ENCODE peak calls at places on chromosomes 11 and 22, in four cellular contexts. G is K562, W is HepG2, A is GM12878. Z is an unnamed sample.

GRCh38 chr11:72617080-72617744 is 57.0 kb downstream of the PDE2A start:
- DNase-seq in A (no peak), G (no peak), W (no peak), Z (no peak)

GRCh38 chr11:115758011-115758410 is 253.8 kb upstream of the CADM1 start:
- DNase-seq in W (no peak), A (no peak), G (no peak), Z (no peak)

GRCh38 chr11:98967005-98967404 is 53.7 kb upstream of the CNTN5 start:
- DNase-seq in W (no peak), G (no peak), A (no peak), Z (no peak)

GRCh38 chr11:19777032-19777341 is 64.3 kb downstream of the NAV2 start:
- DNase-seq in A (no peak), G (no peak), W (no peak), Z (peak)

GRCh38 chr11:103794262-103794661 is 242.2 kb upstream of the DDI1 start:
- DNase-seq in G (no peak), W (no peak), A (no peak), Z (no peak)

GRCh38 chr22:48192071-48192470 is 1429.6 kb downstream of the TBC1D22A start:
- DNase-seq in G (no peak), A (no peak), W (no peak), Z (no peak)

GRCh38 chr11:20451568-20451967 is 64.1 kb downstream of the PRMT3 start:
- DNase-seq in W (no peak), A (no peak), G (no peak), Z (no peak)

GRCh38 chr11:79019981-79020380 is 420.8 kb downstream of the TENM4 start:
- DNase-seq in W (no peak), G (no peak), A (no peak), Z (no peak)

GRCh38 chr11:124678416-124678815 is 4.7 kb downstream of the SPA17 start:
- DNase-seq in A (no peak), G (no peak), W (no peak), Z (no peak)

GRCh38 chr11:113274708-113275582 is 39.4 kb upstream of the TTC12 start:
- DNase-seq in W (no peak), G (peak), A (no peak), Z (peak)
- TF ChIP-seq FOXK2 in W (no peak), G (no peak), A (no peak), Z (no peak)

GRCh38 chr22:36320553-36320952 is 67.2 kb downstream of the MYH9 start:
- DNase-seq in A (no peak), G (no peak), W (no peak), Z (no peak)

GRCh38 chr22:36318442-36318841 is 65.5 kb downstream of the APOL1 start:
- DNase-seq in G (no peak), A (no peak), W (no peak), Z (no peak)

GRCh38 chr22:36321797-36322601 is 65.8 kb downstream of the MYH9 start:
- DNase-seq in G (no peak), A (no peak), W (no peak), Z (no peak)

GRCh38 chr22:36317658-36318271 is 64.8 kb downstream of the APOL1 start:
- DNase-seq in G (no peak), A (no peak), W (no peak), Z (no peak)

DNA sequence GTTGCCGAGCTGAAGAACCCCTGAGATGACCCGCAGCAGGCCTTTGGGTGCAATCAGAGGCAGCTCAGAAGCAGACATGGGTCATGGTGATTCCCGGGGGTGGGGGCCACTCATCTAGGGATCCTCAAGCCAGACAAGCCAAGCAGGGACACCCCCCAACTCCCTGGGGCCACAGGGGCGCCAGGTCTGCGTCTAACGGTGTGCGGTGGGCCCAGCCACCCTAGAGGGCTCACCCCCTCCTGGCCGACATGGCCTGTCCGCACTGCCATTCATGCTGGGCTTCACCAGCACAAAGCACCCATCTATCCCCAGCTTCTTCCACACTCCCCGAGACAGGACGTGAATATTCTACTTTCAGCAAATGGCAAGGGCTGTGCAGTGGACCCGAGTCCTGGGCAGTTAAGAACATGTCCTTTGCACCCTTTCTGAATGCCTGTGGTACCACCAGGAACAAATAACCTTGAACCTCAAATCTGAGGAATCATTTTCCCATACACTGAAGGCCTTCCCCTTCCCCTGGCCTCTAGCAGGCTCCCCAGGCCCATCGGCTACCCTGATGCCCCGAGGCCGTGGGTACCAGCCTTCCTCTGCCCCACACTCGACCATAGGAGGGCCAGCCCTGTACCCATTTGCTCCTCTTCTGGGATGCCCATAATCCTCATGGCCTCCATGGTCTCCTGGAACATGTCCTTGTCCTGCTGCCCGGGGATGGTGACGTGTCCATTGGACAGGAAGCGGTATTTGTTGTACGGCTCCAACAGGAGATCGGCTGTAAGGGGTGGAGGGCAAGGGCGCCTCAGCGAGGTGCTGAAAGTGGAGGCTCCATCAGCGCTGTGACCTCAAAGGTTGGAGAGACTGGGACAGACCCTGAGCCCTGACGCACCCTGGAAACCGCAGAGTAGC is 66.9 kb downstream of the APOL1 start:
- DNase-seq in A (no peak), W (no peak), G (no peak), Z (no peak)
- TF ChIP-seq FOXK2 in A (no peak), W (no peak), G (no peak), Z (no peak)

GRCh38 chr22:42443240-42444059 is 11.2 kb upstream of the NFAM1 start:
- DNase-seq in G (no peak), A (no peak), W (no peak), Z (no peak)

GRCh38 chr22:42440728-42441127 is 8.5 kb upstream of the NFAM1 start:
- DNase-seq in W (no peak), G (no peak), A (no peak), Z (no peak)

GRCh38 chr22:42442746-42443145 is 10.5 kb upstream of the NFAM1 start:
- DNase-seq in A (no peak), W (no peak), G (no peak), Z (no peak)

GRCh38 chr22:42446151-42446550 is 13.9 kb upstream of the NFAM1 start:
- DNase-seq in W (no peak), G (no peak), A (no peak), Z (no peak)

GRCh38 chr22:42444060-42444904 is 12.1 kb upstream of the NFAM1 start:
- DNase-seq in G (peak), A (peak), W (peak), Z (peak)
- TF ChIP-seq FOXK2 in G (no peak), A (no peak), W (no peak), Z (no peak)

GRCh38 chr22:26584010-26584409 is 5.9 kb downstream of the TPST2 start:
- DNase-seq in W (no peak), G (no peak), A (no peak), Z (no peak)

GRCh38 chr22:26579331-26579886 is 10.5 kb downstream of the TPST2 start:
- DNase-seq in W (no peak), G (no peak), A (peak), Z (no peak)

GRCh38 chr22:26581769-26582168 is 8.2 kb downstream of the TPST2 start:
- DNase-seq in G (no peak), A (no peak), W (no peak), Z (no peak)

GRCh38 chr22:26580240-26580962 is 9.5 kb downstream of the TPST2 start:
- DNase-seq in W (no peak), G (no peak), A (no peak), Z (no peak)

GRCh38 chr22:26581026-26581425 is 8.9 kb downstream of the TPST2 start:
- DNase-seq in A (no peak), G (no peak), W (no peak), Z (no peak)
- TF ChIP-seq FOXK2 in A (no peak), G (no peak), W (no peak), Z (no peak)

DNA sequence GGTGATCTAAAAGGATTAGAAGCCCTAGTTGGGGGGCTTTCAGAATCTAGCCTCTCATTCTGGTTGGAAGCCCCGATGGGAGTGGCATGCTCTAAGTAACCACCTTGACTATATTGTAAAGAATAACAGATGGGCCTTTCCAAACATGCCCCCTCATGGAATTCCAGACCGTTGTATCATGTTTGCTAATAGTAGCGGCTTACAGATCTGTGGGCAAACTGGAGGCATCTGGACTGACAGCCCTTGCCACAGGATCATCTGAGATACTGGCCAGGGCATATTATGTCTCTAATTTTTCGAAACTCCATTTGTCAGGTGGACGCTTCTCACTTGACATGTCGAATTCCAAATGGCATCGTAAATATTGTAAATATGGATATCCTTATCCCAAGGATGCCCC is 10.5 kb downstream of the APIP start:
- DNase-seq in A (no peak), G (no peak), W (no peak), Z (no peak)
- TF ChIP-seq FOXK2 in A (no peak), G (no peak), W (no peak), Z (no peak)

GRCh38 chr11:66176650-66177049 is 91.8 kb upstream of the RAB1B start:
- DNase-seq in G (no peak), W (no peak), A (no peak), Z (no peak)

GRCh38 chr11:66178183-66178582 is 90.3 kb upstream of the RAB1B start:
- DNase-seq in G (no peak), W (no peak), A (no peak), Z (no peak)

GRCh38 chr11:66183581-66184048 is 84.8 kb upstream of the RAB1B start:
- DNase-seq in A (no peak), W (no peak), G (peak), Z (no peak)

GRCh38 chr11:66181632-66182345 is 86.7 kb upstream of the RAB1B start:
- DNase-seq in A (no peak), G (no peak), W (peak), Z (no peak)

DNA sequence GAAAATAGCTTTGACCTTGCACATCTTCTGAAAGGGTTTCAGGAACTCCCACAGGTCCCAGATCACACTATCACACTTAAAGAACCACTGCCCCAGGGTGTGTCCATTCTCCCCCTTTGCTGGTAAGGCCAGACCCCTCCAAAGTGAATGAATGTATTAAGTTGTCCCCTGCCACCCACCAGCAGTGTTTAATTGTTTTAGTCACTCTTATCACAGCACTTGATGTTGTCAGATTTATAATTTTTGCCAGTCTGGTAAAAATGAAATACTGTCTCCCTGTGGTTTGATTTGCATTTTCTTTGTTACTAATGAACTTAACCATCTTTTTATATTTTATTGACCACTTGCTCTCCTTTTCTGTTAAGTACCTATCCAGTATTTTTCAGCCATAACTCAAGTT is 89.6 kb upstream of the RAB1B start:
- DNase-seq in A (no peak), G (no peak), W (no peak), Z (no peak)
- TF ChIP-seq FOXK2 in A (no peak), G (no peak), W (no peak), Z (no peak)

GRCh38 chr11:69424748-69425147 is 56.7 kb upstream of the LINC01488 start:
- DNase-seq in A (no peak), W (no peak), G (no peak), Z (no peak)

GRCh38 chr11:69425444-69425843 is 56.0 kb upstream of the LINC01488 start:
- DNase-seq in W (no peak), A (no peak), G (no peak), Z (no peak)

GRCh38 chr11:69422645-69423044 is 58.8 kb upstream of the LINC01488 start:
- DNase-seq in G (no peak), W (no peak), A (no peak), Z (no peak)

GRCh38 chr11:69423181-69423580 is 58.3 kb upstream of the LINC01488 start:
- DNase-seq in G (no peak), A (no peak), W (no peak), Z (no peak)

GRCh38 chr11:69423611-69424385 is 57.7 kb upstream of the LINC01488 start:
- DNase-seq in G (no peak), A (no peak), W (no peak), Z (no peak)
- TF ChIP-seq FOXK2 in G (no peak), A (no peak), W (no peak), Z (no peak)

DNA sequence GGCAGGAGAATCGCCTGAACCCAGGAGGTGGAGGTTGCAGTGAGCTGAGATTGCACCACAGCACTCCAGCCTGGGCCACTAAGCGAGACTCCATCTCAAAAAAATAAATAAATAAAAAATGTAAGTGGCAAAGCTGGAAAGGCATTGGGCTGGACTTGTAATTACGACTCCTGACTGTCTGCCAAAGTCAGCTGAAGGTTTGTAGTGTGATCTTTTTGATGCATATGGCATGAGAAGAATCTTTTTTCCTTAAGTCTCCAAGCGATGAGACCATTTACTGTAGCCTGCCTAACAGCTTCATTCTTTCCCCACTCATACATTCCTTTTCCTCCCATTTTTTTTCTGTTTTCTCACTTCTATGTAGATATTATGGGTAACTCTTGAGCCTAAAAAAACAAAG is 24.8 kb downstream of the CTNND1 start:
- DNase-seq in A (no peak), W (no peak), G (no peak), Z (no peak)
- TF ChIP-seq FOXK2 in A (no peak), W (no peak), G (no peak), Z (no peak)

GRCh38 chr11:313304-313786 is 495 bp upstream of the IFITM1 start:
- DNase-seq in W (no peak), A (no peak), G (no peak), Z (no peak)
- TF ChIP-seq FOXK2 in W (no peak), A (no peak), G (no peak), Z (no peak)

Z was measured in HEK293T.